ENCODE peak calls at places on chromosomes 11 and 22, in nine cellular contexts. N, G, P, Q, X, D, Y, M and W are unnamed samples.

GRCh38 chr11:78351193-78351592 is 66.4 kb downstream of the GAB2 start:
- DNase-seq in N (no peak), G (no peak), P (no peak), Q (no peak), X (no peak), D (no peak), Y (no peak), M (no peak), W (no peak)

GRCh38 chr22:17431179-17431578 is 61.9 kb downstream of the CECR2 start:
- DNase-seq in N (no peak), G (no peak), P (no peak), Q (no peak), X (no peak), D (no peak), Y (no peak), M (no peak), W (no peak)

GRCh38 chr11:9462172-9462799 is 1.5 kb downstream of the ZNF143 start:
- DNase-seq in N (no peak), G (no peak), P (no peak), Q (peak; percentile 36), X (no peak), D (no peak), Y (no peak), M (no peak), W (no peak)

GRCh38 chr11:94602430-94603372 is 35.5 kb downstream of the PIWIL4 start:
- DNase-seq in N (peak; percentile 82), G (peak; percentile 39), P (no peak), Q (peak; percentile 65), X (peak; percentile 81), D (peak; percentile 55), Y (no peak), M (no peak), W (peak; percentile 74)

GRCh38 chr11:62508336-62509058 is 38.1 kb downstream of the AHNAK start:
- DNase-seq in N (peak; percentile 83), G (no peak), P (peak; percentile 73), Q (peak; percentile 81), X (no peak), D (peak; percentile 84), Y (peak; percentile 31), M (peak; percentile 22), W (peak; percentile 53)

GRCh38 chr11:123543796-123544195 is 110.6 kb downstream of the SCN3B start:
- DNase-seq in N (no peak), G (no peak), P (no peak), Q (no peak), X (no peak), D (no peak), Y (no peak), M (peak; percentile 19), W (no peak)

GRCh38 chr11:62842171-62842717 is 2.9 kb upstream of the WDR74 start:
- DNase-seq in N (no peak), G (no peak), P (no peak), Q (peak; percentile 77), X (no peak), D (no peak), Y (no peak), M (no peak), W (peak; percentile 75)

GRCh38 chr11:94297967-94298576 is 6.3 kb upstream of the IZUMO1R start:
- DNase-seq in N (no peak), G (no peak), P (no peak), Q (no peak), X (no peak), D (no peak), Y (no peak), M (no peak), W (no peak)

GRCh38 chr11:78310500-78310909 is 107.1 kb downstream of the GAB2 start:
- DNase-seq in N (peak; percentile 48), G (no peak), P (peak; percentile 22), Q (peak; percentile 64), X (no peak), D (no peak), Y (no peak), M (peak; percentile 16), W (peak; percentile 84)

GRCh38 chr11:75388386-75389275 is 10.7 kb upstream of the RPS3 start:
- DNase-seq in N (peak; percentile 79), G (peak; percentile 79), P (peak; percentile 42), Q (peak; percentile 83), X (peak; percentile 45), D (peak; percentile 59), Y (peak; percentile 72), M (peak; percentile 60), W (peak; percentile 85)

GRCh38 chr11:74702383-74703007 is 28.7 kb downstream of the CHRDL2 start:
- DNase-seq in N (peak; percentile 66), G (peak; percentile 48), P (no peak), Q (no peak), X (peak; percentile 51), D (no peak), Y (no peak), M (peak; percentile 35), W (no peak)

GRCh38 chr22:49642741-49643140 is 184.9 kb downstream of the BRD1 start:
- DNase-seq in N (no peak), G (no peak), P (no peak), Q (no peak), X (no peak), D (no peak), Y (no peak), M (no peak), W (no peak)

GRCh38 chr11:19735512-19735911 is 22.9 kb downstream of the NAV2 start:
- DNase-seq in N (no peak), G (no peak), P (no peak), Q (no peak), X (peak; percentile 15), D (no peak), Y (no peak), M (no peak), W (peak; percentile 79)

GRCh38 chr11:19739872-19740271 is 27.2 kb downstream of the NAV2 start:
- DNase-seq in N (no peak), G (no peak), P (no peak), Q (no peak), X (no peak), D (no peak), Y (no peak), M (no peak), W (no peak)

GRCh38 chr11:19738124-19738523 is 25.5 kb downstream of the NAV2 start:
- DNase-seq in N (no peak), G (peak; percentile 22), P (no peak), Q (no peak), X (no peak), D (no peak), Y (no peak), M (no peak), W (no peak)

GRCh38 chr11:19736831-19737230 is 24.2 kb downstream of the NAV2 start:
- DNase-seq in N (no peak), G (no peak), P (no peak), Q (no peak), X (no peak), D (no peak), Y (no peak), M (no peak), W (no peak)

DNA sequence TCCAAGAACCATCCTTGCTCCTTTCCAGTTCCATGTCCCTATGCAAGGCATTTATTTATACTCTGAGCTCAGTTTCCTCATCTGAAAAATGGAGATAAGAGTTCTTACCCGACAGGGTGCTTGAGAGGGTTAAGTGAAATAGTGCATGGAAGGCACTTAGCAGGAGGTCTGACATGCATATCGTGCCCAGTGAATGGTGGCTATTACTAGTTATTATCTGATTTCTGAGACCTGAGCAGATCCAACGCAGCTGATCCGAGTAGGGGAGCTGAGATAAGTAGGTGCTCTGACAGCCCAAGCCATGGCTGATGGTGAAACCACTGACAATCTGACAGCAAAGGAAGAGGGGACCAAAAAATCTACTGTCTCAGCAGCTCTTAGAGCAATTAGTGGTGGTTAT is 24.9 kb downstream of the NAV2 start:
- DNase-seq in N (no peak), G (no peak), P (no peak), Q (no peak), X (no peak), D (no peak), Y (no peak), M (no peak), W (no peak)
- TF ChIP-seq CTCF in N (no peak), G (no peak), P (no peak), Q (no peak), X (no peak), D (no peak), Y (no peak), M (no peak), W (no peak)

DNA sequence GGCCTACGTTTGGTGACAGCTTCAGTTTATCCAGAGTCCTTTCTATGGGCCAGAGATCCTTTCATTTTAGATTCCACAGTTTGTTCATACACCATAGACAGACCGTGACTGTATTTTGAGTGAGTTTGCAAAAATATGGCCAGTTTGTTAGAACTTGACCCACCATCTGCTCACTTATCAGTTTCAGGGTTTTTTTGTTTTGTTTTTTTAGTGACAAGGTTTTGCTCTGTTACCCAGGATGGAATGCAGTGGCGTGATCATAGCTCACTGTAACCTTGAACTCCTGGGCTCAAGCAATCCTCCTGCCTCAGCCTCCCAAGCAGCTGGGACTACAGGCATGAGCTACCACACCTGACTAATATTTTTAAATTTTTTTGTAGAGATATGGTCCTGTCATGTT is 9.1 kb upstream of the CKAP5 start:
- DNase-seq in N (no peak), G (no peak), P (no peak), Q (no peak), X (no peak), D (no peak), Y (no peak), M (no peak), W (no peak)
- TF ChIP-seq CTCF in N (no peak), G (no peak), P (no peak), Q (no peak), X (no peak), D (no peak), Y (no peak), M (no peak), W (no peak)

GRCh38 chr11:125887373-125888324 is at the start of gene HYLS1:
- DNase-seq in N (peak; percentile 96), G (peak; percentile 82), P (peak; percentile 82), Q (peak; percentile 94), X (peak; percentile 92), D (peak; percentile 92), Y (peak; percentile 66), M (peak; percentile 92), W (peak; percentile 81)
- TF ChIP-seq CTCF in N (no peak), G (no peak), P (peak; percentile 13), Q (no peak), X (peak; percentile 25), D (no peak), Y (no peak), M (peak; percentile 41), W (peak; percentile 4)

GRCh38 chr22:47012589-47013365 is 250.3 kb downstream of the TBC1D22A start:
- DNase-seq in N (no peak), G (no peak), P (no peak), Q (no peak), X (peak; percentile 2), D (no peak), Y (no peak), M (peak; percentile 70), W (no peak)

GRCh38 chr22:47013861-47014635 is 251.6 kb downstream of the TBC1D22A start:
- DNase-seq in N (no peak), G (no peak), P (no peak), Q (no peak), X (no peak), D (no peak), Y (no peak), M (no peak), W (no peak)

GRCh38 chr22:47010211-47010610 is 247.8 kb downstream of the TBC1D22A start:
- DNase-seq in N (no peak), G (no peak), P (no peak), Q (peak; percentile 47), X (no peak), D (no peak), Y (no peak), M (no peak), W (no peak)

GRCh38 chr22:47009304-47010101 is 247.1 kb downstream of the TBC1D22A start:
- DNase-seq in N (no peak), G (no peak), P (no peak), Q (no peak), X (no peak), D (no peak), Y (no peak), M (no peak), W (no peak)

GRCh38 chr22:47011131-47011854 is 248.8 kb downstream of the TBC1D22A start:
- DNase-seq in N (no peak), G (no peak), P (no peak), Q (peak; percentile 44), X (no peak), D (no peak), Y (no peak), M (no peak), W (no peak)
- TF ChIP-seq CTCF in N (no peak), G (no peak), P (no peak), Q (no peak), X (no peak), D (no peak), Y (no peak), M (no peak), W (no peak)